ENCODE peak calls at places on chromosomes 7 and 10, in eight cellular contexts. B, T, Y, W, V, A, Z and P are unnamed samples.

GRCh38 chr10:74610299-74610698 is 216.1 kb upstream of the KAT6B start:
- DNase-seq in Y (no peak), Z (no peak), V (no peak), W (no peak), T (no peak), B (no peak), A (no peak), P (no peak)

GRCh38 chr10:4820804-4821401 is 5.1 kb upstream of the AKR1E2 start:
- DNase-seq in Z (no peak), Y (no peak), T (no peak), V (no peak), A (no peak), B (no peak), W (no peak), P (no peak)

GRCh38 chr10:4780782-4781181 is 45.2 kb upstream of the AKR1E2 start:
- DNase-seq in B (no peak), W (no peak), A (no peak), T (peak), Y (no peak), V (no peak), Z (no peak), P (no peak)

GRCh38 chr7:24756545-24756988 is 697 bp downstream of the GSDME start:
- DNase-seq in T (no peak), Y (no peak), B (no peak), V (no peak), A (no peak), W (no peak), Z (no peak), P (no peak)

GRCh38 chr7:95099101-95099500 is 191.7 kb downstream of the PPP1R9A start:
- DNase-seq in Z (no peak), W (no peak), V (no peak), A (no peak), T (no peak), Y (no peak), B (no peak), P (no peak)

GRCh38 chr7:66921396-66921917 is 432 bp downstream of the TMEM248 start:
- DNase-seq in A (no peak), T (peak), V (peak), B (no peak), Z (peak), Y (no peak), W (no peak), P (peak)

GRCh38 chr7:106177295-106177690 is 65.2 kb upstream of the SYPL1 start:
- DNase-seq in A (no peak), V (no peak), Y (no peak), W (no peak), T (peak), Z (no peak), B (no peak), P (no peak)

GRCh38 chr7:151794508-151795167 is 82.3 kb downstream of the PRKAG2 start:
- DNase-seq in T (no peak), B (no peak), V (peak), A (no peak), Y (no peak), Z (peak), W (no peak), P (peak)

GRCh38 chr7:134669388-134669787 is 22.7 kb downstream of the BPGM start:
- DNase-seq in V (no peak), A (no peak), Z (no peak), B (no peak), Y (no peak), W (no peak), T (no peak), P (no peak)

GRCh38 chr7:18151419-18151818 is 123.8 kb upstream of the PRPS1L1 start:
- DNase-seq in Z (no peak), B (no peak), W (no peak), A (no peak), T (no peak), V (no peak), Y (no peak), P (no peak)
- H3K27ac ChIP-seq in Z (no peak), B (no peak), W (no peak), A (no peak), T (no peak), V (no peak), Y (no peak), P (no peak)

GRCh38 chr10:99459217-99459616 is 28.8 kb upstream of the GOT1 start:
- DNase-seq in V (no peak), T (no peak), W (no peak), A (no peak), B (no peak), Y (no peak), Z (no peak), P (no peak)
- H3K27ac ChIP-seq in V (no peak), T (no peak), W (no peak), A (no peak), B (no peak), Y (no peak), Z (no peak), P (no peak)

GRCh38 chr10:96699613-96700012 is 20.7 kb downstream of the PIK3AP1 start:
- DNase-seq in Z (no peak), A (no peak), T (no peak), Y (no peak), W (no peak), B (no peak), V (no peak), P (no peak)

GRCh38 chr10:96697026-96697425 is 23.3 kb downstream of the PIK3AP1 start:
- DNase-seq in T (no peak), A (no peak), Y (no peak), W (no peak), V (no peak), Z (no peak), B (no peak), P (no peak)

GRCh38 chr10:96695975-96696634 is 24.2 kb downstream of the PIK3AP1 start:
- DNase-seq in B (no peak), V (no peak), A (no peak), Z (no peak), W (no peak), Y (no peak), T (no peak), P (no peak)

GRCh38 chr10:96695366-96695765 is 24.9 kb downstream of the PIK3AP1 start:
- DNase-seq in Z (no peak), W (no peak), A (no peak), T (no peak), B (no peak), V (no peak), Y (no peak), P (no peak)

GRCh38 chr10:96697438-96697837 is 22.9 kb downstream of the PIK3AP1 start:
- DNase-seq in T (no peak), V (no peak), Y (no peak), A (no peak), W (no peak), B (no peak), Z (no peak), P (no peak)
- H3K27ac ChIP-seq in T (no peak), V (no peak), Y (no peak), A (no peak), W (no peak), B (no peak), Z (no peak), P (no peak)

DNA sequence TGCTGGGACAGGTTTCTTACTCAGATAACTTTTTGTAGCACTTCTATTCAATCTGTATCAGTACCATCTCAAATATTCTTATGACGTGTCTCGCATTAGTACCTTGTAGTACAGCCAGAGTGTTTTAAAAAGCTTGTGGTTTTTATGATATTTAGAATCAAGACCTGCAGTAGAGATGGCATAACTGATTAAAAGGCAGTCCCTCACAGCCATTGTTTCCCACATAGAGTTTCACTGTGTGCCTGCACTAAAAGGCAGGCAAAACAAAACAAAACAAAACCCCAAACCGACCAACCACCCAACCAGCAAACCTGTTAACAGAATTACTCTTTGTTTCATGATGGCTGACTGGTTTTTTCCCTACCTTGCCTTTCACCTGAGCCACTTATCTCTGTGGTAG is 221.3 kb upstream of the DGKB start:
- DNase-seq in B (no peak), Z (no peak), W (no peak), Y (no peak), T (no peak), V (no peak), A (no peak), P (no peak)
- H3K27ac ChIP-seq in B (no peak), Z (no peak), W (no peak), Y (no peak), T (no peak), V (no peak), A (no peak), P (no peak)

GRCh38 chr7:131546126-131546525 is 10.3 kb downstream of the PODXL start:
- DNase-seq in Y (no peak), A (no peak), V (no peak), W (no peak), Z (no peak), B (no peak), T (no peak), P (no peak)

GRCh38 chr7:131544449-131545425 is 11.7 kb downstream of the PODXL start:
- DNase-seq in W (no peak), Y (no peak), B (no peak), Z (peak), T (no peak), A (no peak), V (peak), P (no peak)

GRCh38 chr7:131540491-131541162 is 15.8 kb downstream of the PODXL start:
- DNase-seq in Z (no peak), W (no peak), T (no peak), Y (no peak), A (no peak), B (no peak), V (no peak), P (peak)

GRCh38 chr7:131544021-131544420 is 12.4 kb downstream of the PODXL start:
- DNase-seq in A (no peak), Z (no peak), V (no peak), B (no peak), W (no peak), T (no peak), Y (no peak), P (peak)

DNA sequence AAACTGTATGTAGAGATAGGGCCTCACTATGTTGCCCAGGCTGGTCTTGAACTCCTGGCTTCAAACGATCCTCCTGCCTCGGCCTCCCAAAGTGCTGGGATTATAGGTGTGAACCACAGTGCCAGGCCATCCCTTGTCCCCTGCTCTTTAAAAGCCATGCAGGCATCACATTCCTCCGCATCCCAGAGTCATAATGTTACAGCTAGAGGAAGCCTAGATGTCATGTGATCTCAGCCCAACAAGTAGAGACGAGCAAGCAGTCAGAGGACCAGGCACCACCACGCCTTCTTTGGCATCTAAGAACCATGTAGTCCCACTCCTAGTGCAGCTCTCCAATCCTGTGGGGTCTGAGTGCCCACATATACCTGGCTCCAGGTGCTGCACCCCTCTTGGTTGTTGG is 13.1 kb downstream of the PODXL start:
- DNase-seq in Z (no peak), A (no peak), T (no peak), V (no peak), W (no peak), Y (no peak), B (no peak), P (peak)
- H3K27ac ChIP-seq in Z (peak), A (no peak), T (no peak), V (no peak), W (no peak), Y (no peak), B (peak), P (no peak)